ENCODE peak calls at places on chromosome 1, in nine cellular contexts. R is AG04449; H is body of pancreas; Q is NCI-H1105 treated with DMSO at 0.1 percent for 48 hours; F is SK-MEL-5; W is naive thymus-derived CD8-positive, alpha-beta T cell; J is DMS 273 treated with DMSO at 0.1 percent for 48 hours; A is stimulated activated CD4-positive, alpha-beta T cell treated with anti-CD3 and anti-CD28 coated beads, Interleukin-12 subunit alpha, Interleukin-12 subunit beta, amount 100 ng/mL, for 48 hours; M is cardiac fibroblast. T is an unnamed sample.

GRCh38 chr1:68321084-68321685 is 88.9 kb upstream of the WLS start:
- DNase-seq in R (no peak), H (peak), Q (no peak), F (peak), W (no peak), J (no peak), A (no peak), M (peak), T (peak)

GRCh38 chr1:34460193-34460592 is 283.5 kb downstream of the C1orf94 start:
- DNase-seq in R (no peak), H (peak), Q (peak), F (peak), W (no peak), J (peak), A (peak), M (peak), T (peak)

GRCh38 chr1:99198377-99198776 is 65.9 kb upstream of the PLPPR4 start:
- DNase-seq in R (no peak), H (no peak), Q (no peak), F (no peak), W (no peak), J (no peak), A (no peak), M (no peak), T (no peak)

GRCh38 chr1:70327306-70328076 is 27.0 kb downstream of the ANKRD13C start:
- DNase-seq in R (no peak), H (no peak), Q (no peak), F (no peak), W (no peak), J (no peak), A (no peak), M (no peak), T (no peak)

GRCh38 chr1:178344513-178345077 is 152.2 kb downstream of the CLEC20A start:
- DNase-seq in R (peak), H (peak), Q (no peak), F (peak), W (no peak), J (no peak), A (no peak), M (peak), T (no peak)

GRCh38 chr1:93749894-93750301 is 68.3 kb upstream of the BCAR3 start:
- DNase-seq in R (no peak), H (peak), Q (peak), F (peak), W (no peak), J (no peak), A (no peak), M (no peak), T (no peak)

GRCh38 chr1:234529661-234530237 is 50.8 kb upstream of the TARBP1 start:
- DNase-seq in R (no peak), H (no peak), Q (no peak), F (no peak), W (no peak), J (no peak), A (no peak), M (no peak), T (no peak)

GRCh38 chr1:36739703-36740289 is 257.1 kb upstream of the CSF3R start:
- DNase-seq in R (no peak), H (no peak), Q (no peak), F (no peak), W (no peak), J (no peak), A (no peak), M (no peak), T (no peak)

GRCh38 chr1:92168657-92169056 is 49.1 kb upstream of the C1orf146 start:
- DNase-seq in R (no peak), H (peak), Q (no peak), F (no peak), W (no peak), J (no peak), A (no peak), M (no peak), T (no peak)

GRCh38 chr1:22609291-22609690 is 27.1 kb upstream of the C1QA start:
- DNase-seq in R (no peak), H (no peak), Q (no peak), F (no peak), W (no peak), J (no peak), A (no peak), M (no peak), T (no peak)

GRCh38 chr1:21321963-21322680 is 31.9 kb upstream of the ECE1 start:
- DNase-seq in R (no peak), H (no peak), Q (no peak), F (no peak), W (no peak), J (no peak), A (no peak), M (no peak), T (no peak)

GRCh38 chr1:7549277-7549676 is 221.8 kb upstream of the VAMP3 start:
- DNase-seq in R (peak), H (no peak), Q (no peak), F (peak), W (no peak), J (no peak), A (peak), M (peak), T (peak)

GRCh38 chr1:51234721-51235425 is 1.2 kb upstream of the RNF11 start:
- DNase-seq in R (no peak), H (peak), Q (peak), F (no peak), W (no peak), J (peak), A (no peak), M (peak), T (peak)

GRCh38 chr1:8363764-8364301 is 45.9 kb downstream of the SLC45A1 start:
- DNase-seq in R (no peak), H (no peak), Q (no peak), F (no peak), W (no peak), J (no peak), A (no peak), M (no peak), T (no peak)

GRCh38 chr1:147389532-147390184 is 147.2 kb downstream of the CHD1L start:
- DNase-seq in R (no peak), H (peak), Q (peak), F (peak), W (peak), J (no peak), A (no peak), M (peak), T (no peak)

GRCh38 chr1:57424231-57425027 is 569 bp upstream of the DAB1 start:
- DNase-seq in R (no peak), H (peak), Q (peak), F (peak), W (no peak), J (peak), A (no peak), M (peak), T (peak)

GRCh38 chr1:145918992-145919939 is 749 bp upstream of the PEX11B start:
- DNase-seq in R (no peak), H (peak), Q (peak), F (peak), W (no peak), J (no peak), A (no peak), M (peak), T (peak)

GRCh38 chr1:199084293-199084692 is 445.5 kb downstream of the PTPRC start:
- DNase-seq in R (peak), H (no peak), Q (no peak), F (no peak), W (no peak), J (peak), A (no peak), M (peak), T (no peak)

GRCh38 chr1:178706467-178706866 is 18.6 kb upstream of the RALGPS2 start:
- DNase-seq in R (no peak), H (peak), Q (no peak), F (no peak), W (no peak), J (no peak), A (no peak), M (peak), T (no peak)

GRCh38 chr1:96234299-96234698 is 487.3 kb upstream of the PTBP2 start:
- DNase-seq in R (no peak), H (peak), Q (peak), F (peak), W (no peak), J (no peak), A (no peak), M (peak), T (no peak)

GRCh38 chr1:54980528-54981241 is at the start of gene TMEM61:
- DNase-seq in R (no peak), H (peak), Q (no peak), F (no peak), W (no peak), J (no peak), A (no peak), M (no peak), T (no peak)

GRCh38 chr1:224435318-224435763 is 744 bp upstream of the WDR26 start:
- DNase-seq in R (peak), H (peak), Q (no peak), F (peak), W (no peak), J (peak), A (no peak), M (peak), T (peak)

T was measured in MG63.